ENCODE peak calls at places on chromosomes 12 and 14, in five cellular contexts. One of them, this sample, is unnamed. For H3K4me1, the result is how much of the 10 kb centered on the place peaks cover.

GRCh38 chr12:124471828-124472227 is 95.6 kb downstream of the NCOR2 start:
- DNase-seq in body of pancreas: no peak
- DNase-seq in psoas muscle: no peak
- DNase-seq in Panc1: no peak
- DNase-seq in IMR-90: no peak
- DNase-seq in this sample: no peak

GRCh38 chr14:53022593-53022992 is 71.7 kb upstream of the FERMT2 start:
- DNase-seq in body of pancreas: no peak
- DNase-seq in IMR-90: peak
- DNase-seq in psoas muscle: no peak
- DNase-seq in Panc1: no peak
- DNase-seq in this sample: no peak

GRCh38 chr12:4252595-4252994 is 21.0 kb upstream of the CCND2 start:
- DNase-seq in body of pancreas: no peak
- DNase-seq in IMR-90: no peak
- DNase-seq in psoas muscle: no peak
- DNase-seq in Panc1: no peak
- DNase-seq in this sample: no peak

GRCh38 chr12:22126758-22127157 is 80.7 kb downstream of the CMAS start:
- DNase-seq in IMR-90: no peak
- DNase-seq in body of pancreas: no peak
- DNase-seq in Panc1: no peak
- DNase-seq in psoas muscle: no peak
- DNase-seq in this sample: no peak

GRCh38 chr14:54550514-54550913 is 16.4 kb upstream of the SAMD4A start:
- DNase-seq in psoas muscle: no peak
- DNase-seq in IMR-90: peak
- DNase-seq in Panc1: no peak
- DNase-seq in body of pancreas: no peak
- DNase-seq in this sample: no peak

GRCh38 chr12:121124402-121125109 is 8.1 kb upstream of the P2RX7 start:
- DNase-seq in body of pancreas: peak
- DNase-seq in psoas muscle: no peak
- DNase-seq in IMR-90: peak
- DNase-seq in Panc1: peak
- DNase-seq in this sample: no peak

GRCh38 chr14:81396108-81396507 is 4.0 kb downstream of the STON2 start:
- DNase-seq in IMR-90: no peak
- DNase-seq in psoas muscle: no peak
- DNase-seq in Panc1: no peak
- DNase-seq in body of pancreas: no peak
- DNase-seq in this sample: no peak

GRCh38 chr12:14907953-14908352 is 22.3 kb upstream of the MGP start:
- DNase-seq in body of pancreas: no peak
- DNase-seq in psoas muscle: no peak
- DNase-seq in IMR-90: peak
- DNase-seq in Panc1: no peak
- DNase-seq in this sample: no peak

GRCh38 chr12:59839514-59839913 is 243.7 kb downstream of the SLC16A7 start:
- DNase-seq in IMR-90: peak
- DNase-seq in Panc1: no peak
- DNase-seq in psoas muscle: no peak
- DNase-seq in body of pancreas: no peak
- DNase-seq in this sample: no peak

GRCh38 chr12:54604436-54604835 is 16.0 kb upstream of the PPP1R1A start:
- DNase-seq in IMR-90: no peak
- DNase-seq in body of pancreas: no peak
- DNase-seq in psoas muscle: no peak
- DNase-seq in Panc1: no peak
- DNase-seq in this sample: no peak

GRCh38 chr14:101965145-101965531 is 765 bp downstream of the DYNC1H1 start:
- DNase-seq in body of pancreas: peak
- DNase-seq in IMR-90: peak
- DNase-seq in psoas muscle: peak
- DNase-seq in Panc1: no peak
- DNase-seq in this sample: no peak

GRCh38 chr12:4775936-4776335 is 55.7 kb downstream of the GALNT8 start:
- DNase-seq in IMR-90: no peak
- DNase-seq in psoas muscle: no peak
- DNase-seq in Panc1: no peak
- DNase-seq in body of pancreas: no peak
- DNase-seq in this sample: no peak

GRCh38 chr12:27732281-27732680 is 21.6 kb downstream of the MRPS35 start:
- DNase-seq in body of pancreas: no peak
- DNase-seq in IMR-90: no peak
- DNase-seq in Panc1: no peak
- DNase-seq in psoas muscle: no peak
- DNase-seq in this sample: no peak

GRCh38 chr12:53063708-53064612 is 14.1 kb downstream of the TNS2 start:
- DNase-seq in psoas muscle: peak
- DNase-seq in IMR-90: peak
- DNase-seq in body of pancreas: no peak
- DNase-seq in Panc1: no peak
- DNase-seq in this sample: no peak

GRCh38 chr12:94873368-94874085 is 130.0 kb downstream of the NDUFA12 start:
- DNase-seq in psoas muscle: peak
- DNase-seq in body of pancreas: peak
- DNase-seq in IMR-90: no peak
- DNase-seq in Panc1: no peak
- DNase-seq in this sample: no peak

GRCh38 chr12:88993655-88994054 is 358.6 kb downstream of the DUSP6 start:
- DNase-seq in psoas muscle: no peak
- DNase-seq in body of pancreas: no peak
- DNase-seq in IMR-90: peak
- DNase-seq in Panc1: peak
- DNase-seq in this sample: peak

GRCh38 chr14:31442284-31442683 is 15.0 kb downstream of the DTD2 start:
- DNase-seq in psoas muscle: no peak
- DNase-seq in Panc1: no peak
- DNase-seq in IMR-90: no peak
- DNase-seq in body of pancreas: no peak
- DNase-seq in this sample: no peak

GRCh38 chr14:32925439-32925838 is 13.2 kb upstream of the NPAS3 start:
- DNase-seq in body of pancreas: no peak
- DNase-seq in IMR-90: no peak
- DNase-seq in psoas muscle: no peak
- DNase-seq in Panc1: no peak
- DNase-seq in this sample: no peak

GRCh38 chr12:22100952-22101748 is 55.1 kb downstream of the CMAS start:
- DNase-seq in Panc1: peak
- DNase-seq in IMR-90: peak
- DNase-seq in psoas muscle: no peak
- DNase-seq in body of pancreas: peak
- DNase-seq in this sample: peak

GRCh38 chr12:132797820-132798570 is 30.7 kb downstream of the GOLGA3 start:
- DNase-seq in body of pancreas: no peak
- DNase-seq in IMR-90: no peak
- DNase-seq in Panc1: no peak
- DNase-seq in psoas muscle: no peak
- DNase-seq in this sample: no peak

GRCh38 chr12:43965899-43966298 is 130.0 kb downstream of the TMEM117 start:
- DNase-seq in IMR-90: no peak
- DNase-seq in psoas muscle: no peak
- DNase-seq in body of pancreas: no peak
- DNase-seq in Panc1: no peak
- DNase-seq in this sample: no peak

GRCh38 chr12:80937391-80938238 is at the start of gene LIN7A:
- DNase-seq in IMR-90: peak
- DNase-seq in psoas muscle: peak
- DNase-seq in Panc1: no peak
- DNase-seq in body of pancreas: peak
- DNase-seq in this sample: no peak

GRCh38 chr12:82714427-82714826 is 27.7 kb downstream of the TMTC2 start:
- DNase-seq in IMR-90: no peak
- DNase-seq in Panc1: no peak
- DNase-seq in body of pancreas: no peak
- DNase-seq in psoas muscle: no peak
- DNase-seq in this sample: no peak

GRCh38 chr14:68137704-68138619 is 318.4 kb downstream of the RAD51B start:
- DNase-seq in Panc1: peak
- DNase-seq in psoas muscle: peak
- DNase-seq in IMR-90: peak
- DNase-seq in body of pancreas: peak
- DNase-seq in this sample: peak

GRCh38 chr14:55212611-55213010 is 21.2 kb upstream of the DLGAP5 start:
- DNase-seq in IMR-90: no peak
- DNase-seq in psoas muscle: no peak
- DNase-seq in body of pancreas: no peak
- DNase-seq in Panc1: no peak
- DNase-seq in this sample: no peak

GRCh38 chr12:65533177-65533883 is 254.8 kb downstream of the MSRB3 start:
- DNase-seq in IMR-90: peak
- DNase-seq in body of pancreas: no peak
- DNase-seq in psoas muscle: no peak
- DNase-seq in Panc1: no peak
- DNase-seq in this sample: no peak

GRCh38 chr14:24240110-24240918 is 2.1 kb downstream of the TINF2 start:
- DNase-seq in body of pancreas: no peak
- DNase-seq in Panc1: no peak
- DNase-seq in psoas muscle: no peak
- DNase-seq in IMR-90: no peak
- DNase-seq in this sample: no peak

GRCh38 chr14:93045965-93046695 is 69.6 kb downstream of the ITPK1 start:
- DNase-seq in body of pancreas: no peak
- DNase-seq in psoas muscle: no peak
- DNase-seq in Panc1: no peak
- DNase-seq in IMR-90: peak
- DNase-seq in this sample: no peak

GRCh38 chr12:120960657-120961056 is 17.7 kb upstream of the HNF1A start:
- DNase-seq in psoas muscle: no peak
- DNase-seq in Panc1: no peak
- DNase-seq in body of pancreas: no peak
- DNase-seq in IMR-90: no peak
- DNase-seq in this sample: no peak

DNA sequence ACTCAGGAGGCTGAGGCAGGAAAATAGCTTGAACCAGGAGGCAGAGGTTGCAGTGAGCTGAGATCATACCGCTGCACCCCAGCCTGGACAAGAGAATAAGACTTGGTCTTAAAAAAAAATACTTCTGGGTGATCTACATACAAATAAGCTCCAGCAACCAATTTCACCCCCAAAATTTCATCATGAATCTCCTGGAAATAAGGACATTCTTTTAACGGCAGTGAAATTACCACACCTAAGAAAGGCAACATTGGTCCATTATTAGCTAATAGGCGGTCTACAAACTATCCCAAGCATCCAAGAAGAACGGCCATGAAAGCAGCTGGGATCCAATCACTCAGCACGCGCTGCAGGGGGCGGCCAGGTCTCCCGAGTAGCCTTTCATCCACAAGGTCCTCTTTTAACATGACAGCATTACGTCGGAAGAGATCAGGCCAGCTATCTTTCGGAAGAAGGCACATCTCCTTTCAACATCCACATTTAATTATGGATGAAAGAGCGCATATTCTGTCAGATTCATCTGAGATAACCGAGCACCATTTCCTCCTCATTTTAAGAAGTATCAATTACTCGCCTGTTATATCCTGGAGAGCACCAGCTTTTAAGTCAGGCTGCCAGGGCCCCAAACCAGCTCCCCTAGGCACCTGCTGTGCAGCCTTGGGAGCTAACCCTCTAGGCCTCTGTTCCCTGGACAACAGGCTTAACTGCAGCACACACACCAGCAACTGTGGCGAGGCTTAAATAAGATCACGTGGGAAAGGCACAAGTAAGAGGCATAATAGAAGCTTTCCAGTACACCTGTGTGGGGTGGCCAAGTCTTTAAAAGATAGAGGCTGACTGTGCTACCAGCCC is 4.2 kb downstream of the SLC15A4 start:
- DNase-seq in body of pancreas: no peak
- DNase-seq in Panc1: no peak
- DNase-seq in psoas muscle: no peak
- DNase-seq in IMR-90: no peak
- DNase-seq in this sample: no peak
- H3K4me1 ChIP-seq in body of pancreas: half or more
- H3K4me1 ChIP-seq in Panc1: under half
- H3K4me1 ChIP-seq in psoas muscle: half or more
- H3K4me1 ChIP-seq in IMR-90: under half
- H3K4me1 ChIP-seq in this sample: under half

DNA sequence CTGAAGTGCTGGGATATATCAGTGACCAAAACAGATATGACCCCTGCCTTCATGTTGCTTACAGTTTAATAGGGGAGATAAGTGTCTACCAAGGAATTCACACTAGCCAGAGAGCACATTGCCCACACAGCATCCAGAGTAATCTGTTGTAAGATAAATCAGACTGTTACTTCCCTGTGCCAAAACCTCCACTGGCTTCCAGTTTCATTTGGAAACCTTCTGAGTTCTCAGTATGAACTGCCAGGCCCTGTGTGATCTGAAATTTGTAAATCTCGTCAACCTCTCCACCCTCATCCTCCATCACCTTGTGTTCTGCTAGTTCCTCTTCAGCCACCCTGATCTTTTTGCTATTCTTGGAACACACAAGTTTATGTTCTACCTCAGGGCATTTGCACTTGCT is 154.7 kb downstream of the ETV6 start:
- DNase-seq in IMR-90: no peak
- DNase-seq in psoas muscle: no peak
- DNase-seq in Panc1: no peak
- DNase-seq in body of pancreas: no peak
- DNase-seq in this sample: no peak
- H3K4me1 ChIP-seq in IMR-90: under half
- H3K4me1 ChIP-seq in psoas muscle: under half
- H3K4me1 ChIP-seq in Panc1: under half
- H3K4me1 ChIP-seq in body of pancreas: under half
- H3K4me1 ChIP-seq in this sample: under half

GRCh38 chr14:72182773-72183432 is 250.7 kb downstream of the RGS6 start:
- DNase-seq in body of pancreas: peak
- DNase-seq in Panc1: no peak
- DNase-seq in psoas muscle: no peak
- DNase-seq in IMR-90: no peak
- DNase-seq in this sample: no peak

GRCh38 chr14:72183631-72184030 is 251.4 kb downstream of the RGS6 start:
- DNase-seq in Panc1: no peak
- DNase-seq in IMR-90: no peak
- DNase-seq in body of pancreas: no peak
- DNase-seq in psoas muscle: no peak
- DNase-seq in this sample: no peak

DNA sequence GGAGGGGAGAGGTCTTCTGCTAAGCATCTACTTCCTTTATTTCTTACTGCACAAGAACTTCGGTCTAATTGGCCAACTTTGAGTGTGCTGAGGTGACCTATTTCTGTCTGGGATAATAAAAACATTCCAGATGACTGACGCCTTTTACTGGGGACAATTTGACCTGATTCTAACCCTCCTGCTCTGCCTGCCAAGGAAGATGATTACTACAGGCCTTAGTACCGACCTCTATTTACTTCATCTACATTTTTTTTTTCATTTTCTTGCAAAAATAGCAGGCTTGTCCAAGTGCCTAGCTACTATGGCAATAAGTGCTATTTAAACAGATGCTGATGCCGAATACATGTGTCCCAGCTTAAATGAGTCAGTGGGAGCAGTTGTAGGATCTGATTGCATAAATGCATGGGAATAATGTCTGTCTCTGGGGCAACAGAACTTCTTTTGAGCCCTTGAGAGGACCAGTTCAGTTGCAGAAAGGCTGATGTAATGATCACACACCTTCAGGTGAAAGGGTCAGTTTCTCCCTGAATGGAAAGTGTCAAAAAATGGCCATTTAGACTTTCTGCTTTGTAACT is 254.3 kb downstream of the RGS6 start:
- DNase-seq in IMR-90: no peak
- DNase-seq in body of pancreas: no peak
- DNase-seq in psoas muscle: no peak
- DNase-seq in Panc1: no peak
- DNase-seq in this sample: no peak
- H3K4me1 ChIP-seq in IMR-90: under half
- H3K4me1 ChIP-seq in body of pancreas: under half
- H3K4me1 ChIP-seq in psoas muscle: under half
- H3K4me1 ChIP-seq in Panc1: under half
- H3K4me1 ChIP-seq in this sample: under half

GRCh38 chr14:70915415-70915814 is 8.2 kb downstream of the PCNX1 start:
- DNase-seq in body of pancreas: no peak
- DNase-seq in IMR-90: no peak
- DNase-seq in Panc1: no peak
- DNase-seq in psoas muscle: no peak
- DNase-seq in this sample: no peak
- H3K4me1 ChIP-seq in body of pancreas: under half
- H3K4me1 ChIP-seq in IMR-90: under half
- H3K4me1 ChIP-seq in Panc1: under half
- H3K4me1 ChIP-seq in psoas muscle: under half
- H3K4me1 ChIP-seq in this sample: under half

This sample was measured in iPS DF 6.9.